ENCODE peak calls at places on chromosomes 6 and 20, in nine cellular contexts. K, F, G, X, E, H, L, R and T are unnamed samples. For H3K4me1, the result is how much of the 10 kb centered on the place peaks cover.

GRCh38 chr6:134162932-134163331 is 110.5 kb upstream of the SLC2A12 start:
- DNase-seq in L (no peak), G (peak), E (no peak), R (no peak), H (no peak), K (no peak), X (no peak), F (peak), T (no peak)

GRCh38 chr6:147935656-147936055 is 407.0 kb upstream of the SASH1 start:
- DNase-seq in X (no peak), H (no peak), K (no peak), F (no peak), R (no peak), G (no peak), L (peak), E (no peak), T (no peak)

GRCh38 chr6:159074120-159074684 is 29.4 kb upstream of the TAGAP start:
- DNase-seq in H (peak), E (peak), X (no peak), F (no peak), L (peak), K (no peak), G (peak), R (no peak), T (no peak)

GRCh38 chr20:57672953-57673575 is 36.8 kb downstream of the PMEPA1 start:
- DNase-seq in E (no peak), R (no peak), K (no peak), H (no peak), F (no peak), G (no peak), X (no peak), L (no peak), T (no peak)

GRCh38 chr6:131134950-131135243 is 370 bp upstream of the AKAP7 start:
- DNase-seq in E (no peak), H (no peak), G (no peak), F (no peak), L (no peak), X (no peak), K (no peak), R (no peak), T (no peak)

GRCh38 chr6:64459411-64459810 is 823.8 kb downstream of the PHF3 start:
- DNase-seq in H (no peak), L (no peak), R (no peak), X (no peak), G (no peak), K (no peak), E (no peak), F (no peak), T (no peak)

GRCh38 chr6:168013250-168013915 is 15.9 kb downstream of the KIF25 start:
- DNase-seq in F (no peak), X (no peak), H (no peak), K (no peak), E (no peak), G (no peak), R (no peak), L (no peak), T (no peak)

GRCh38 chr6:2877057-2877882 is 25.8 kb downstream of the SERPINB9 start:
- DNase-seq in E (peak), X (no peak), H (no peak), G (peak), F (no peak), K (no peak), R (no peak), L (peak), T (no peak)

GRCh38 chr20:43895235-43895634 is 19.4 kb upstream of the TOX2 start:
- DNase-seq in F (no peak), K (no peak), X (no peak), E (peak), L (peak), R (no peak), G (no peak), H (no peak), T (no peak)

GRCh38 chr6:55869731-55870130 is 5.7 kb downstream of the BMP5 start:
- DNase-seq in X (no peak), E (no peak), L (no peak), K (no peak), H (peak), F (no peak), R (no peak), G (no peak), T (no peak)

GRCh38 chr6:45587229-45588060 is 209.7 kb upstream of the SUPT3H start:
- DNase-seq in L (no peak), F (no peak), X (no peak), K (no peak), G (no peak), E (no peak), R (no peak), H (no peak), T (no peak)

GRCh38 chr6:111767752-111768430 is 105.4 kb downstream of the FYN start:
- DNase-seq in X (no peak), H (no peak), R (no peak), G (no peak), F (no peak), K (no peak), E (no peak), L (no peak), T (no peak)

GRCh38 chr20:14860410-14860814 is 523.0 kb upstream of the FLRT3 start:
- DNase-seq in E (no peak), L (no peak), R (no peak), H (no peak), F (no peak), K (no peak), X (no peak), G (peak), T (no peak)

GRCh38 chr6:134508862-134509498 is 191.1 kb upstream of the SGK1 start:
- DNase-seq in K (no peak), L (no peak), R (no peak), X (no peak), H (no peak), G (no peak), E (no peak), F (no peak), T (no peak)

GRCh38 chr6:168107191-168107940 is 28.4 kb upstream of the FRMD1 start:
- DNase-seq in F (peak), R (no peak), K (no peak), X (no peak), G (no peak), H (peak), E (no peak), L (no peak), T (peak)

GRCh38 chr6:1535295-1535694 is 74.4 kb upstream of the FOXC1 start:
- DNase-seq in E (no peak), R (no peak), X (no peak), K (no peak), F (no peak), G (no peak), L (peak), H (no peak), T (no peak)

GRCh38 chr6:5115168-5115567 is 30.0 kb downstream of the PPP1R3G start:
- DNase-seq in E (peak), R (no peak), H (peak), K (no peak), G (peak), X (no peak), F (no peak), L (no peak), T (no peak)

GRCh38 chr6:131763749-131764148 is 44.1 kb upstream of the ENPP1 start:
- DNase-seq in H (no peak), G (no peak), K (no peak), F (no peak), L (no peak), E (no peak), X (no peak), R (no peak), T (no peak)

GRCh38 chr6:69105288-69105687 is 470.2 kb downstream of the ADGRB3 start:
- DNase-seq in K (no peak), E (no peak), L (no peak), X (no peak), H (peak), F (no peak), R (no peak), G (peak), T (no peak)

GRCh38 chr20:57566803-57567459 is 6.0 kb downstream of the PCK1 start:
- DNase-seq in E (no peak), K (no peak), X (no peak), H (no peak), G (no peak), R (no peak), L (no peak), F (no peak), T (no peak)

GRCh38 chr6:116522896-116523295 is 11.5 kb downstream of the CALHM5 start:
- DNase-seq in L (no peak), R (no peak), E (no peak), G (no peak), K (no peak), H (no peak), X (no peak), F (no peak), T (no peak)

GRCh38 chr6:53302678-53303360 is 45.9 kb downstream of the ELOVL5 start:
- DNase-seq in E (peak), L (peak), K (no peak), H (peak), G (peak), F (no peak), X (no peak), R (no peak), T (no peak)

GRCh38 chr6:53299331-53299835 is 49.4 kb downstream of the ELOVL5 start:
- DNase-seq in E (no peak), X (no peak), L (no peak), K (no peak), G (no peak), F (no peak), H (no peak), R (no peak), T (no peak)

GRCh38 chr6:53300656-53301551 is 47.8 kb downstream of the ELOVL5 start:
- DNase-seq in F (no peak), E (no peak), H (no peak), K (no peak), L (peak), X (no peak), R (no peak), G (no peak), T (no peak)

GRCh38 chr6:53306819-53307347 is 41.9 kb downstream of the ELOVL5 start:
- DNase-seq in G (peak), K (no peak), H (no peak), R (peak), E (peak), X (no peak), L (peak), F (no peak), T (no peak)

DNA sequence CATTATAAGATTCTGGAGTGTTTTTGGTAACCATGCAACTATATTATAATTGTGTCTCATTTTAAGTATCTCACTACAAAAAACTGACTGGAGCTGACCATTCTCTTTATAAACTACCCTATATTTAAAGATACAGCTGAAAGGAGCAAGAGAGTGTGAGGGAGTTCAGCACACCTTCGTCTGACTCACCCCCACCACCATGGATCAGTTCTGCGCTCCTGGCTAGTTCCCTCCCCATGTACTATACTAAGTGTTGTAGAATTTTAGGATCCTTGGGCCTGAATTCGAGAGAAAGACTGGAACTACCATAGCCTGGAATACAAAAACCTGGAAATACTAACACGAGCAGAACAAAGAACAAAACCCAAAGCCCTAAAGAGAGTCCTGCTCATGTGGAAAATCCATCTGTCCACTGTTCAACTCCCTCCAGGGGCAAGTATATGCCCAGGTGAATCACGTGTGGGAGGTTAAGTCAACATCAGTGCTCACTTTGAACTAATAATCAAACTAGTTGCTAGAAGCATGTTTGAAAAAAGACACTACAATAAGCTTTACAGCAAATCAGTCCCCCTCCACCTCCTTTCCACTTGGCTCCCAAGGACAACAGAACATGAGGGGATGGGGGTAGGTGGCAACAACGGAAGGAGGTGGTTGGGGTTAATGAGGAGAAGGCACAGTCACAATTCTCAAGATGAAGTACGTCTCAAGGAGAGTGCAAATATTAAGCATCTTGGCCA is 46.8 kb downstream of the ELOVL5 start:
- DNase-seq in E (no peak), H (no peak), G (no peak), K (no peak), X (no peak), L (no peak), R (no peak), F (no peak), T (no peak)
- H3K4me1 ChIP-seq in E (under half), H (under half), G (half or more), K (under half), X (half or more), L (under half), R (under half), F (under half), T (under half)

GRCh38 chr6:87698618-87699017 is 3.4 kb downstream of the AKIRIN2 start:
- DNase-seq in X (no peak), F (no peak), R (no peak), H (peak), L (no peak), G (no peak), E (peak), K (no peak), T (no peak)
- H3K4me1 ChIP-seq in X (half or more), F (under half), R (under half), H (under half), L (under half), G (under half), E (under half), K (under half), T (under half)

GRCh38 chr20:39960522-39961420 is 728.3 kb downstream of the MAFB start:
- DNase-seq in G (no peak), E (no peak), F (no peak), H (peak), L (no peak), R (no peak), K (no peak), X (no peak), T (no peak)
- H3K4me1 ChIP-seq in G (under half), E (under half), F (under half), H (under half), L (under half), R (under half), K (under half), X (under half), T (under half)

GRCh38 chr20:37524859-37525708 is 2.6 kb downstream of the BLCAP start:
- DNase-seq in E (peak), G (no peak), H (no peak), R (no peak), F (no peak), X (peak), K (no peak), L (peak), T (no peak)
- H3K4me1 ChIP-seq in E (under half), G (under half), H (under half), R (under half), F (under half), X (half or more), K (under half), L (under half), T (under half)

GRCh38 chr20:53888951-53889350 is 181.4 kb downstream of the BCAS1 start:
- DNase-seq in H (no peak), X (no peak), K (no peak), E (no peak), G (no peak), L (no peak), F (no peak), R (no peak), T (no peak)

GRCh38 chr20:53890434-53891305 is 179.7 kb downstream of the BCAS1 start:
- DNase-seq in F (no peak), R (no peak), G (no peak), H (no peak), X (no peak), K (no peak), E (no peak), L (no peak), T (no peak)

GRCh38 chr20:53887973-53888372 is 182.4 kb downstream of the BCAS1 start:
- DNase-seq in R (no peak), G (no peak), L (no peak), X (no peak), H (no peak), E (no peak), F (no peak), K (no peak), T (no peak)

GRCh38 chr20:53889411-53890148 is 180.8 kb downstream of the BCAS1 start:
- DNase-seq in F (no peak), K (no peak), X (no peak), H (no peak), L (no peak), G (no peak), R (no peak), E (no peak), T (no peak)

DNA sequence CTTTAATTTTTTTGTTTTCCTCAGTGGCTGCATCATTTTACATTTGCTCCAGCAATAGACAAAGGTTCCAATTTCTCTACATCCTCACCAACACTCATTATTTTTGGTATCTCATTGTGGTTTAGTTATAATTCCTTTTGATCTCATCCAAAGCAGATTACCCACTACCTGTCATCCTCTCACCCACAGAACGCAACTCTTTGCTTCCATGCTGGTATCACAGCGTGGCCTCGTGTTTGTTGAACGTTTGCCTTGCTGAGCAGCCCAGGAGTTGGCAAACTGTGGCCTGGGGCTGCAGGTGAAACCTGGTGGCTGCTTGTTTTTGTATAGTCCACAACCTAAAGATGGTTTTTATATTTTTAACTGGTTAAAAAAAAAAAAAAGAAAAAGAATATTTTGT is 181.9 kb downstream of the BCAS1 start:
- DNase-seq in F (no peak), K (no peak), E (no peak), G (no peak), H (no peak), X (no peak), L (no peak), R (no peak), T (no peak)
- H3K4me1 ChIP-seq in F (under half), K (under half), E (under half), G (under half), H (under half), X (under half), L (under half), R (under half), T (under half)

GRCh38 chr6:30720738-30721197 is 616 bp downstream of the TUBB start:
- DNase-seq in K (peak), F (peak), G (peak), X (peak), E (peak), L (no peak), R (no peak), H (peak), T (peak)

GRCh38 chr6:30721198-30722024 is 1.3 kb downstream of the TUBB start:
- DNase-seq in K (peak), G (peak), E (peak), H (peak), X (peak), F (peak), R (no peak), L (peak), T (peak)

GRCh38 chr6:30717129-30717844 is at the start of gene MDC1:
- DNase-seq in L (peak), R (peak), E (peak), H (peak), G (peak), X (peak), F (peak), K (peak), T (peak)

GRCh38 chr6:30719791-30720737 is at the start of gene TUBB:
- DNase-seq in X (peak), L (peak), H (peak), G (peak), R (peak), E (peak), F (peak), K (peak), T (peak)

DNA sequence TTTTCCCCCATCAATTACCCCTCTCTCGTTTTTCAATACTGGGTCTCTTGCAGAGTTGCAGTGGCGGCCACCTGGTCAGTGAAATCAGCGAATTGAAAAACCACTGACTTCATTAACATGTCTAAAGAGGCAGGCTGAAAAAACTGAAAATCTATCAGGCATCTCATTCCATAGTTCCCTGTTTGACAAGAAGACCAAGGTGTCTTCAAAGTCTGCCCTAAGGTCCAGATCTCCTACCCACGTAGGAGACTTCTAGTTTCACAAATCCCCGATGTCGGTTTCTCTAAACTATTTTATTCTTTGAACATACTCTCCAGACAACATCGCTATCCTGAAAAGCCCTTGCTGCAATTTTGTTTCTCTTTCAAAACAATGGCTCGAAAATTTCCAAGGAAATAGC is 796 bp upstream of the TUBB start:
- DNase-seq in L (no peak), X (no peak), F (no peak), E (no peak), G (no peak), K (peak), R (no peak), H (no peak), T (no peak)
- H3K4me1 ChIP-seq in L (under half), X (half or more), F (under half), E (under half), G (under half), K (under half), R (under half), H (under half), T (under half)

GRCh38 chr6:24932832-24933231 is 2.9 kb downstream of the RIPOR2 start:
- DNase-seq in G (no peak), E (no peak), R (no peak), K (no peak), H (no peak), X (no peak), L (peak), F (no peak), T (no peak)
- H3K4me1 ChIP-seq in G (under half), E (under half), R (half or more), K (under half), H (under half), X (half or more), L (under half), F (under half), T (under half)